ENCODE peak calls at places on chromosomes 7 and 10, in five cellular contexts. O is aorta, E is thoracic aorta, A is K562, N is transverse colon. J is an unnamed sample.

GRCh38 chr7:148918058-148918596 is 34.0 kb upstream of the EZH2 start:
- DNase-seq in O (no peak), E (no peak), A (no peak), N (no peak), J (no peak)

GRCh38 chr10:78724846-78725245 is 343.9 kb upstream of the ZMIZ1 start:
- DNase-seq in O (no peak), E (no peak), A (no peak), N (no peak), J (no peak)

GRCh38 chr10:3668276-3668960 is 116.6 kb downstream of the KLF6 start:
- DNase-seq in O (no peak), E (no peak), A (peak; percentile 81), N (peak; percentile 52), J (peak; percentile 47)

GRCh38 chr10:29590598-29591415 is 44.0 kb downstream of the SVIL start:
- DNase-seq in O (no peak), E (no peak), A (peak; percentile 40), N (no peak), J (no peak)

GRCh38 chr10:132396495-132397035 is 435 bp upstream of the PWWP2B start:
- DNase-seq in O (peak; percentile 90), E (no peak), A (peak; percentile 75), N (peak; percentile 77), J (peak; percentile 69)

GRCh38 chr7:156759143-156759542 is 118.6 kb downstream of the RNF32 start:
- DNase-seq in O (no peak), E (no peak), A (no peak), N (no peak), J (no peak)

GRCh38 chr7:43554423-43554822 is 28.5 kb upstream of the STK17A start:
- DNase-seq in O (no peak), E (no peak), A (no peak), N (no peak), J (no peak)

GRCh38 chr10:42421812-42422211 is 216.6 kb downstream of the ZNF33B start:
- DNase-seq in O (no peak), E (no peak), A (no peak), N (no peak), J (no peak)

GRCh38 chr7:92751902-92752901 is 84.2 kb downstream of the CDK6 start:
- DNase-seq in O (no peak), E (no peak), A (no peak), N (no peak), J (no peak)

GRCh38 chr7:47571355-47572100 is 10.4 kb downstream of the TNS3 start:
- DNase-seq in O (peak; percentile 91), E (peak; percentile 63), A (no peak), N (peak; percentile 62), J (peak; percentile 95)

GRCh38 chr7:117130262-117130661 is 177.0 kb downstream of the ST7 start:
- DNase-seq in O (no peak), E (no peak), A (no peak), N (no peak), J (no peak)

GRCh38 chr10:126135939-126136595 is 239.7 kb downstream of the FANK1 start:
- DNase-seq in O (no peak), E (no peak), A (no peak), N (no peak), J (no peak)

GRCh38 chr10:97428572-97428981 is 2.6 kb downstream of the PGAM1 start:
- DNase-seq in O (no peak), E (no peak), A (no peak), N (no peak), J (no peak)

GRCh38 chr10:12606461-12606860 is 257.1 kb downstream of the CAMK1D start:
- DNase-seq in O (no peak), E (no peak), A (no peak), N (peak; percentile 69), J (no peak)

GRCh38 chr7:136728945-136729344 is 139.5 kb upstream of the CHRM2 start:
- DNase-seq in O (no peak), E (no peak), A (no peak), N (no peak), J (no peak)

GRCh38 chr7:646951-647350 is 79.5 kb upstream of the DNAAF5 start:
- DNase-seq in O (peak; percentile 43), E (no peak), A (no peak), N (no peak), J (peak; percentile 24)

GRCh38 chr7:27128034-27128433 is 2.5 kb downstream of the HOXA4 start:
- DNase-seq in O (no peak), E (no peak), A (no peak), N (no peak), J (no peak)

GRCh38 chr10:43238462-43238861 is 28.4 kb downstream of the RASGEF1A start:
- DNase-seq in O (peak; percentile 46), E (no peak), A (no peak), N (peak; percentile 1), J (no peak)

GRCh38 chr10:130049244-130049643 is 61.4 kb downstream of the C10orf143 start:
- DNase-seq in O (peak; percentile 63), E (no peak), A (no peak), N (no peak), J (no peak)

GRCh38 chr10:78960316-78960800 is 108.4 kb upstream of the ZMIZ1 start:
- DNase-seq in O (peak; percentile 90), E (peak; percentile 62), A (no peak), N (peak; percentile 66), J (peak; percentile 85)

GRCh38 chr10:124256151-124256550 is 162.6 kb downstream of the OAT start:
- DNase-seq in O (no peak), E (no peak), A (no peak), N (no peak), J (peak; percentile 6)

GRCh38 chr10:11782793-11783557 is 40.2 kb upstream of the PROSER2 start:
- DNase-seq in O (peak; percentile 57), E (no peak), A (peak; percentile 57), N (no peak), J (no peak)

GRCh38 chr10:86642499-86642898 is 11.8 kb upstream of the OPN4 start:
- DNase-seq in O (no peak), E (no peak), A (peak; percentile 5), N (no peak), J (peak; percentile 13)

GRCh38 chr10:76306859-76307258 is 875.4 kb downstream of the LRMDA start:
- DNase-seq in O (no peak), E (no peak), A (no peak), N (no peak), J (no peak)

GRCh38 chr10:73950569-73950968 is 39.6 kb downstream of the PLAU start:
- DNase-seq in O (no peak), E (no peak), A (no peak), N (no peak), J (no peak)

GRCh38 chr10:76675561-76675950 is 962.1 kb downstream of the KCNMA1 start:
- DNase-seq in O (no peak), E (no peak), A (no peak), N (no peak), J (no peak)

GRCh38 chr7:94022550-94022949 is 18.4 kb upstream of the BET1 start:
- DNase-seq in O (no peak), E (no peak), A (no peak), N (no peak), J (no peak)
- H3K4me1 ChIP-seq in O (no peaks in the 10 kb centered on the region), E (no peaks in the 10 kb centered on the region), A (no peaks in the 10 kb centered on the region), N (no peaks in the 10 kb centered on the region), J (no peaks in the 10 kb centered on the region)

DNA sequence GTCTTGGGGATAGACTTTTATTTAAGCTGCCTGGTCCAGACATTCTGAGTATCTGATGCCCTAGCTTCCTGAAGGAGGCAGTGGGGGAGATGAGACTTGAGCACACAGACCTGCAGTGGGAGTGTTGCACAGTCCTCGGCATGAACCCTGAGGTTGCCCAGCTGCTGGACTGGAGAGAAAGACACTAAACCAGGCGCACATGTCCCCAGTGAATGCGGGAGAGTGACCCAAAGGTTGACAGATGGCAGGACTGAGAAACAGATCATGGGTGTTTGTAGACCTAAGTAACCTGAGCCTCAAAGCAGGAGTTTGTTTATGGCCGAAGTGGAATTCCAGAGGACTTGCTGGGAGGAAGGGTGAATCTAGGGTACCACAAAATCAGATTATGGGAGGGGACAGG is 15.7 kb upstream of the MSRB2 start:
- DNase-seq in O (no peak), E (no peak), A (no peak), N (no peak), J (no peak)
- H3K27ac ChIP-seq in O (no peak overlapping the region), E (no peak overlapping the region), A (no peak overlapping the region), N (no peak overlapping the region), J (no peak overlapping the region)

GRCh38 chr7:76283254-76284159 is 19.0 kb upstream of the HSPB1 start:
- DNase-seq in O (peak; percentile 73), E (no peak), A (no peak), N (no peak), J (no peak)
- H3K4me3 ChIP-seq in O (no peak overlapping the region), E (peak overlapping the region; percentile 71), A (no peak overlapping the region), N (no peak overlapping the region), J (no peak overlapping the region)

GRCh38 chr7:129862672-129863071 is 90.1 kb downstream of the UBE2H start:
- DNase-seq in O (no peak), E (peak; percentile 24), A (no peak), N (no peak), J (no peak)
- H3K4me1 ChIP-seq in O (peaks cover 16% of the 10 kb centered on the region), E (peaks cover 84% of the 10 kb centered on the region), A (peaks cover 50% of the 10 kb centered on the region), N (peaks cover 43% of the 10 kb centered on the region), J (peaks cover 23% of the 10 kb centered on the region)

GRCh38 chr10:61819208-61819607 is 82.3 kb upstream of the ARID5B start:
- DNase-seq in O (no peak), E (no peak), A (no peak), N (no peak), J (no peak)
- H3K27ac ChIP-seq in O (no peak overlapping the region), E (no peak overlapping the region), A (no peak overlapping the region), N (no peak overlapping the region), J (no peak overlapping the region)

DNA sequence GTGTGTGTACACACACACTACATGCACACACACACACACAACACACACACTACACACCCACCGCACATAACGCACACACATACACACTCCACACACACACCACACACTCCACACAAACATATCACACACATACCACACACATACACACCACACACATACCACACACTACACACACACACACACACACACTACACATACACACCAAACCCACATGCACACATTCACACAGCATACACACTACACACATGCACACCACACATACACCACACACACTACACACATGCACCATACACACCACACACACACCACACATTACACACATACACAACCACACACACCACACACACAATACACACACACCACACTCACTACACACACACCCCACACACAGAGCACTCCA is 66.3 kb downstream of the MKI67 start:
- DNase-seq in O (no peak), E (no peak), A (no peak), N (no peak), J (no peak)
- H3K4me3 ChIP-seq in O (no peak overlapping the region), E (no peak overlapping the region), A (no peak overlapping the region), N (no peak overlapping the region), J (no peak overlapping the region)

DNA sequence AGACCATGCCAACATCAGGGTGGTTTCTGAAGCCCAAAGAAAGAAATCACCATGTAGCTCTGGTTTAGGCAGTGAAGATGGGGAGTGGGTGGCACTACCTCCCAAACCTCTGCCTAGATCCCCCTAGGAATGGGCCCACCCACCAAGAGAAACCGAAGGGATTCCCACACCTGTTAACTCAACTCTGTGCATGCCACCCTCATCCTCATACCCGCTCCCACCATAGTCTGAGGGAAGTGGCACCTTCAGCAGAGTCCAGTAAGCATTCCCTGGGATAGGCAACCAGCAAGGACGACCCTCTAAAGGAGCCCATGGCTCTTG is 1.7 kb upstream of the PLXNA4 start:
- DNase-seq in O (no peak), E (no peak), A (no peak), N (no peak), J (no peak)
- H3K4me1 ChIP-seq in O (no peaks in the 10 kb centered on the region), E (peaks cover 4% of the 10 kb centered on the region), A (no peaks in the 10 kb centered on the region), N (peaks cover 17% of the 10 kb centered on the region), J (no peaks in the 10 kb centered on the region)

J was measured in right cardiac atrium.